ENCODE peak calls at places on chromosomes 5 and 9, in nine cellular contexts. W, K, H, L, I, J, S, X and Z are unnamed samples. For H3K27me3, the result is how much of the 10 kb centered on the place peaks cover.

GRCh38 chr5:39080597-39081204 is 6.5 kb upstream of the RICTOR start:
- DNase-seq in W (no peak), K (peak), H (no peak), L (peak), I (peak), J (peak), S (peak), X (peak), Z (peak)

GRCh38 chr5:83919071-83920041 is 198.7 kb upstream of the HAPLN1 start:
- DNase-seq in W (no peak), K (no peak), H (no peak), L (no peak), I (no peak), J (no peak), S (no peak), X (no peak), Z (peak)

GRCh38 chr9:30796806-30797205 is 1587.6 kb upstream of the ACO1 start:
- DNase-seq in W (no peak), K (no peak), H (no peak), L (no peak), I (no peak), J (no peak), S (no peak), X (peak), Z (peak)

GRCh38 chr5:33231214-33231710 is 209.5 kb upstream of the TARS1 start:
- DNase-seq in W (no peak), K (no peak), H (no peak), L (no peak), I (no peak), J (no peak), S (no peak), X (no peak), Z (no peak)

GRCh38 chr5:8376478-8376877 is 507.5 kb downstream of the MTRR start:
- DNase-seq in W (no peak), K (no peak), H (no peak), L (no peak), I (no peak), J (no peak), S (no peak), X (no peak), Z (no peak)

GRCh38 chr9:98374385-98375051 is 119.1 kb upstream of the TBC1D2 start:
- DNase-seq in W (no peak), K (peak), H (no peak), L (no peak), I (peak), J (no peak), S (no peak), X (no peak), Z (no peak)

GRCh38 chr5:177605667-177606066 is 5.7 kb downstream of the B4GALT7 start:
- DNase-seq in W (no peak), K (no peak), H (no peak), L (no peak), I (no peak), J (no peak), S (no peak), X (no peak), Z (no peak)

GRCh38 chr9:34994429-34995287 is 5.1 kb downstream of the DNAJB5 start:
- DNase-seq in W (no peak), K (no peak), H (no peak), L (peak), I (peak), J (peak), S (peak), X (peak), Z (peak)

GRCh38 chr5:11897831-11898230 is 6.4 kb downstream of the CTNND2 start:
- DNase-seq in W (no peak), K (no peak), H (no peak), L (no peak), I (no peak), J (no peak), S (no peak), X (no peak), Z (no peak)

GRCh38 chr5:73718762-73719161 is 92.8 kb downstream of the ARHGEF28 start:
- DNase-seq in W (no peak), K (no peak), H (no peak), L (no peak), I (no peak), J (no peak), S (no peak), X (no peak), Z (no peak)

GRCh38 chr5:171312129-171312819 is 3.2 kb downstream of the TLX3 start:
- DNase-seq in W (no peak), K (no peak), H (no peak), L (no peak), I (no peak), J (no peak), S (no peak), X (no peak), Z (no peak)
- H3K27me3 ChIP-seq in W (half or more), K (half or more), H (half or more), L (under half), I (half or more), J (half or more), S (half or more), X (half or more), Z (under half)

DNA sequence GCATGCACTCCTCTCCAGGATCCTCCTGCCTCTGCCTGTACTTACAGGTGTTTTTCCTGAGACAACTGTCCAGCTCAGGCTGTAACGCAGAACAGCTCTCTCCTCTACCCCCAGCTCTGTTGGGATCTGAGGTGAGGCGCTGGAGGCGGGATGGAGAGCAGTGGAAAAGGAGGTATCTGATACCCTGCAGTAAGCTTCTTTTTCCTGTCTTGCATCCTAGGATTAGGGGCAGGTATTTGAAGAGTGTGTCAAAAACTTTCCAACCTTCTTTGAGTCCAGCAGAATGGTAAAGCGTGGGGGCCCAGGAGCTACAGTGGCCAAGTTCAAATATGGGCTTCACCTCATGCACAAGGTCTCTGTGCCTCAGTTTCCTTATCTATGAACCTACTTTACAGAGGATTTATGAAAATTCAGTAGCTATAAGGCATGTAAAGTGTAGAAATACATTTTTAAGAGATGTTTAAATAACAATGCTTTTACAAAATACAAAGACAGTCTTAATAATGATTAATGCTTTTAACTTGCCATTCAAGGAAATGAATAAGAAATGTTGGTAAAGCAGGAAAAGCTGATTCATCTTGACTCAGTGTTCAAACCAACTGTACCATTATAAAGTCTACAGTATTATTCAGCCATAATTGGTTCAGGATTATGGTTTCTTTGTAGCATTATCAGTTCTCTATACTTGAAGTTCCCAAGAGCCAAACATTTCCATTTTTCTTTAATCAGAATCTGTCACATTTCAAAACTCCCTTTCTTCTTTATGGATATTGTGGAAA is 26.1 kb downstream of the MAP1B start:
- DNase-seq in W (no peak), K (no peak), H (no peak), L (no peak), I (no peak), J (no peak), S (no peak), X (peak), Z (no peak)
- H3K27me3 ChIP-seq in W (under half), K (under half), H (under half), L (under half), I (under half), J (under half), S (under half), X (under half), Z (under half)

DNA sequence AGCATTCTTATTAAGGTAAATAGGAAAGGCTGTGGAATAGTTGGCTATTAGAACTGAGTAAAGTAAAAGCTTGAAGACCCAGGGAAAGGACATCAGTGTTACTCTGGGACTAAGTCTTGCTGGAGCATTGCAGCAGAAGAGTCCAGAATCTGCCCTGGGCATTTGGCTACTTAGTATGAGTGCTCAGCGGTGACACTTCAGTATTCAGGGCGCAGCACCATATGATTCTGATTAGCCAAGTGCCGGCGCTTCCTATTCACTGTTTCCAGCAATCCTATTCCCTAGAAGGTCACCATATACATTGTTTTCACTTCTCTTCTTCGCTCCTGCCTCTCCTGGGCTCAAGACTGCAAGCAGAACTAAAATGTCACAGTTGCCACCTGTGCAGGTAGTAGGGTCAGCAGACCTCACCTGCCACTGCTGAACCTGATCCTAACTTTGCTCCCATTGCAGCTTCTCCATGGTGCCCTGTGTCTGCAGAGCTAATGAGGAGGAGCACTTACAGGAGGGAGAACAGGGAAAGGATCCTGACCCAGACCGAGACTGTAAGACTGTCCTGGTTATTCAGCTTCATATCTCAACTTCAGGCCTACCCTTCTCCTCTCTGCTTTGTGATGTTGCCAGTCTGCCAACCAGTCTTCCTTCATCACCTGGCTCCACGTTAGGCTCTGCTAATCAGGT is 313.6 kb upstream of the PIK3R1 start:
- DNase-seq in W (no peak), K (no peak), H (no peak), L (no peak), I (no peak), J (no peak), S (no peak), X (no peak), Z (no peak)
- H3K27me3 ChIP-seq in W (under half), K (under half), H (under half), L (under half), I (under half), J (under half), S (under half), X (under half), Z (under half)

DNA sequence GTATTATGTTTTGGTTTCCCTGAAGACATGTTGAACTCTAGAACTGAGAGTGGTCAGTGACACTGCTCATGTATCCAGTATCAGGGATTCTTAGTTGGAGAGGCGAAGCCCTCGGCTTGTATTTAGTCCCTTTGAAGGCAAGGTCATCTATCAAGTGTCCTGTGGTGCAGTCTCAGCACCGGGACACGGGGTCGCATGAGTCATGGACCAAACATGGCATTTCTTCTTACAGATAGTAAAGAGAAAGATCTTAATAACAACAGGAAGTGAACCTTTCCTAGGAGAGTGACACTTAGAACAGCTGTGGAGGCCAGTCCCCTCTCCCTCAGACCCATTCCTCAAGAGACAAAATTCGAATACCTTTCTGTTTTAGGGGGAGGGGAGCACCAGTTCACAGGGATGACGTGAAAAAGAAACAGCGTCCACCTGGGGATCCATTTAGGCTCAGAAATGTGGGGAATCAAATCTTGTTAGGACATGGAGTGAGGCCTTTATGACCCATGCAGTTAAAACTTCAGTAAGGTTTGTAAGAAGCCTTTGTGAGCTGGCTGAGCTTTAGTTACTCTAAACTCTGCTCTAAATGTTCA is 86.5 kb downstream of the ADGRV1 start:
- DNase-seq in W (no peak), K (peak), H (no peak), L (peak), I (no peak), J (no peak), S (no peak), X (no peak), Z (no peak)
- H3K27me3 ChIP-seq in W (under half), K (under half), H (under half), L (under half), I (under half), J (under half), S (under half), X (under half), Z (under half)

GRCh38 chr5:135489466-135490244 is 37.5 kb upstream of the TIFAB start:
- DNase-seq in W (no peak), K (no peak), H (no peak), L (no peak), I (no peak), J (no peak), S (no peak), X (no peak), Z (no peak)
- H3K27me3 ChIP-seq in W (under half), K (half or more), H (under half), L (under half), I (half or more), J (half or more), S (under half), X (half or more), Z (under half)

DNA sequence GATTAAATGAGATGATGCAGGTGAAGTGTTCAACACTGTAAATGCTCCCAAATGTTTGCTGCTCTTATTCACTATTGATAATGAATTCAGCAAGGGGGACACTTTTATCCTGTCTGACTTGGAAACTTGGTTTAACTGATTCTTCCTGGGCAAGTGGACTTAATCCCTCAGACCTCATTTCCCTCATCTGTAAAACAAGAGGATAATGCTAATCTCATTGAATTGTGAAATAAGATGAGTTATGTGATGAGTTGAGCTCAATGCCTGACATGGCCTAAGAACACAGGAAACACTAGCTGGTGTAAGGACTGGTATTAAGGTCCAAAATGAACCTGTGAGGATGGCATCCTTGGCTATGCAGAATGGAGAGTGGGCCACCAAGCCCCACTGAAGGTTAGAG is 23.3 kb downstream of the TNFSF15 start:
- DNase-seq in W (no peak), K (no peak), H (no peak), L (no peak), I (no peak), J (no peak), S (no peak), X (no peak), Z (no peak)
- H3K27me3 ChIP-seq in W (under half), K (under half), H (under half), L (under half), I (under half), J (under half), S (under half), X (under half), Z (under half)

DNA sequence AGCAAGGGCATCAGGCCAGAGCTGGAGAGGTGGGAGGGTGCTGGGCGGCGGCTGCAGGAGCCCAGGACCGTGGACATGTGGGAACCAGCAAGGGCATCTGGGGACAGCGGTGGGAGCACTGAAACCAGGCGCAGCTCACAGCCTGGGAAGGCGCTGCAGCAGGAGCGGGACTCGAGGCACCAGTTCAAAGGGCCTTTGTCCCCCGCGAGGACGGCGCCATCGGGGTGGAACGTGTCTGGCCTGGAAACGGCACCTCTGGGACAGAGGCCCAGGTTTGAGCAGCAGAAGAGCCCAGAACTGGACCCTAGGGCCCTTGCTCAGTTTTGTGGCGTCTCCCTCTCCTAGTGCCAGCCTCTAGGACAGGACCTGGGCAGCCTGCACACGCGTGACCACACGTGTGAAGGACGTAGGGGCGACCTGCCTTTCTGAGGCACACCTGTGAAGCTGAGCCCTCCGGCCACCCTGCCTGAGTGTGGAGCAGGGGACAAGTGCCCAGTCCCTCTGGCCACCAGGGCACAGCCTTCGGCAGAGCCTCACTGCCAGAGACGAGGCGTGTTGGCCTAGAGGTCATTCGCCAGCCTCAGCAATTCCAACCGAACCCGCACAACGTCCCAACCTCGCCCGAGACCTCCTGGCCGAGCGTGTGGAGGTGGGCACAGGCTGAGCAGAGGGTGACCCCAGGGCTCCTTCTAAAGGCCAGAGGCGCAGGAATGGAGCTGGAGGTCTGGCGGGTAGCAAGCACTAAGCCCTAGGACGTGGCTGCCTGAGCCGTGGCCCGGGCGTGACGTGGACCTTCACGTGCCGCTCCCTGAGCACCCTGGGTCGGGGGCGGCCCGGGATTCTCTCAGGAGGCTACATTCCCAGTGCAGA is 2.2 kb upstream of the TMEM210 start:
- DNase-seq in W (no peak), K (no peak), H (no peak), L (no peak), I (no peak), J (no peak), S (no peak), X (no peak), Z (no peak)
- H3K27me3 ChIP-seq in W (under half), K (under half), H (under half), L (under half), I (half or more), J (under half), S (under half), X (under half), Z (under half)